ENCODE peak calls at places on chromosomes 1 and 21, in eight cellular contexts. One of them, this sample, is unnamed.

GRCh38 chr1:237867380-237867888 is 23.3 kb downstream of the ZP4 start:
- DNase-seq in AG20443: no peak
- DNase-seq in stimulated activated CD8-positive, alpha-beta memory T cell treated with anti-CD3 and anti-CD28 coated beads, Interleukin-4, amount 100 ng/mL, for 24 hours: no peak
- DNase-seq in CD4-positive, alpha-beta T cell: no peak
- DNase-seq in activated CD4-positive, alpha-beta T cell treated with anti-CD3 and anti-CD28 coated beads for 36 hours: no peak
- DNase-seq in D341Med: no peak
- DNase-seq in heart left ventricle: no peak
- DNase-seq in G401: no peak
- DNase-seq in this sample: no peak

GRCh38 chr1:169511339-169512028 is 25.7 kb upstream of the SLC19A2 start:
- DNase-seq in AG20443: peak
- DNase-seq in G401: no peak
- DNase-seq in stimulated activated CD8-positive, alpha-beta memory T cell treated with anti-CD3 and anti-CD28 coated beads, Interleukin-4, amount 100 ng/mL, for 24 hours: no peak
- DNase-seq in CD4-positive, alpha-beta T cell: no peak
- DNase-seq in D341Med: no peak
- DNase-seq in heart left ventricle: peak
- DNase-seq in activated CD4-positive, alpha-beta T cell treated with anti-CD3 and anti-CD28 coated beads for 36 hours: no peak
- DNase-seq in this sample: no peak

GRCh38 chr1:224067207-224067606 is 46.7 kb upstream of the FBXO28 start:
- DNase-seq in D341Med: no peak
- DNase-seq in AG20443: no peak
- DNase-seq in heart left ventricle: no peak
- DNase-seq in stimulated activated CD8-positive, alpha-beta memory T cell treated with anti-CD3 and anti-CD28 coated beads, Interleukin-4, amount 100 ng/mL, for 24 hours: no peak
- DNase-seq in CD4-positive, alpha-beta T cell: no peak
- DNase-seq in activated CD4-positive, alpha-beta T cell treated with anti-CD3 and anti-CD28 coated beads for 36 hours: no peak
- DNase-seq in G401: no peak
- DNase-seq in this sample: no peak

GRCh38 chr21:39556176-39556575 is 56.6 kb upstream of the B3GALT5 start:
- DNase-seq in activated CD4-positive, alpha-beta T cell treated with anti-CD3 and anti-CD28 coated beads for 36 hours: no peak
- DNase-seq in stimulated activated CD8-positive, alpha-beta memory T cell treated with anti-CD3 and anti-CD28 coated beads, Interleukin-4, amount 100 ng/mL, for 24 hours: no peak
- DNase-seq in D341Med: no peak
- DNase-seq in AG20443: no peak
- DNase-seq in heart left ventricle: no peak
- DNase-seq in CD4-positive, alpha-beta T cell: no peak
- DNase-seq in G401: no peak
- DNase-seq in this sample: no peak

GRCh38 chr1:209705033-209705589 is 465 bp downstream of the HSD11B1 start:
- DNase-seq in activated CD4-positive, alpha-beta T cell treated with anti-CD3 and anti-CD28 coated beads for 36 hours: no peak
- DNase-seq in D341Med: no peak
- DNase-seq in AG20443: no peak
- DNase-seq in heart left ventricle: no peak
- DNase-seq in stimulated activated CD8-positive, alpha-beta memory T cell treated with anti-CD3 and anti-CD28 coated beads, Interleukin-4, amount 100 ng/mL, for 24 hours: no peak
- DNase-seq in G401: no peak
- DNase-seq in CD4-positive, alpha-beta T cell: no peak
- DNase-seq in this sample: no peak

GRCh38 chr1:29685387-29685786 is 449.1 kb downstream of the PTPRU start:
- DNase-seq in stimulated activated CD8-positive, alpha-beta memory T cell treated with anti-CD3 and anti-CD28 coated beads, Interleukin-4, amount 100 ng/mL, for 24 hours: no peak
- DNase-seq in AG20443: no peak
- DNase-seq in heart left ventricle: no peak
- DNase-seq in activated CD4-positive, alpha-beta T cell treated with anti-CD3 and anti-CD28 coated beads for 36 hours: no peak
- DNase-seq in G401: no peak
- DNase-seq in CD4-positive, alpha-beta T cell: no peak
- DNase-seq in D341Med: no peak
- DNase-seq in this sample: no peak

GRCh38 chr1:42765832-42766722 is 751 bp downstream of the P3H1 start:
- DNase-seq in stimulated activated CD8-positive, alpha-beta memory T cell treated with anti-CD3 and anti-CD28 coated beads, Interleukin-4, amount 100 ng/mL, for 24 hours: peak
- DNase-seq in heart left ventricle: peak
- DNase-seq in AG20443: peak
- DNase-seq in CD4-positive, alpha-beta T cell: no peak
- DNase-seq in activated CD4-positive, alpha-beta T cell treated with anti-CD3 and anti-CD28 coated beads for 36 hours: peak
- DNase-seq in D341Med: peak
- DNase-seq in G401: peak
- DNase-seq in this sample: peak

GRCh38 chr21:36910581-36911307 is 55.7 kb downstream of the HLCS start:
- DNase-seq in heart left ventricle: no peak
- DNase-seq in G401: no peak
- DNase-seq in AG20443: peak
- DNase-seq in activated CD4-positive, alpha-beta T cell treated with anti-CD3 and anti-CD28 coated beads for 36 hours: no peak
- DNase-seq in CD4-positive, alpha-beta T cell: no peak
- DNase-seq in D341Med: no peak
- DNase-seq in stimulated activated CD8-positive, alpha-beta memory T cell treated with anti-CD3 and anti-CD28 coated beads, Interleukin-4, amount 100 ng/mL, for 24 hours: no peak
- DNase-seq in this sample: no peak

GRCh38 chr1:67472056-67472455 is 41.9 kb upstream of the SERBP1 start:
- DNase-seq in AG20443: no peak
- DNase-seq in stimulated activated CD8-positive, alpha-beta memory T cell treated with anti-CD3 and anti-CD28 coated beads, Interleukin-4, amount 100 ng/mL, for 24 hours: no peak
- DNase-seq in activated CD4-positive, alpha-beta T cell treated with anti-CD3 and anti-CD28 coated beads for 36 hours: no peak
- DNase-seq in CD4-positive, alpha-beta T cell: no peak
- DNase-seq in D341Med: no peak
- DNase-seq in G401: no peak
- DNase-seq in heart left ventricle: no peak
- DNase-seq in this sample: no peak

GRCh38 chr1:248901578-248901977 is 4.5 kb upstream of the PGBD2 start:
- DNase-seq in activated CD4-positive, alpha-beta T cell treated with anti-CD3 and anti-CD28 coated beads for 36 hours: no peak
- DNase-seq in D341Med: no peak
- DNase-seq in G401: no peak
- DNase-seq in heart left ventricle: no peak
- DNase-seq in CD4-positive, alpha-beta T cell: no peak
- DNase-seq in stimulated activated CD8-positive, alpha-beta memory T cell treated with anti-CD3 and anti-CD28 coated beads, Interleukin-4, amount 100 ng/mL, for 24 hours: no peak
- DNase-seq in AG20443: no peak
- DNase-seq in this sample: no peak

GRCh38 chr1:25768999-25769398 is 31.0 kb upstream of the SELENON start:
- DNase-seq in activated CD4-positive, alpha-beta T cell treated with anti-CD3 and anti-CD28 coated beads for 36 hours: no peak
- DNase-seq in stimulated activated CD8-positive, alpha-beta memory T cell treated with anti-CD3 and anti-CD28 coated beads, Interleukin-4, amount 100 ng/mL, for 24 hours: no peak
- DNase-seq in AG20443: no peak
- DNase-seq in G401: no peak
- DNase-seq in CD4-positive, alpha-beta T cell: no peak
- DNase-seq in D341Med: no peak
- DNase-seq in heart left ventricle: no peak
- DNase-seq in this sample: no peak

GRCh38 chr21:29443398-29444010 is 144.8 kb downstream of the BACH1 start:
- DNase-seq in stimulated activated CD8-positive, alpha-beta memory T cell treated with anti-CD3 and anti-CD28 coated beads, Interleukin-4, amount 100 ng/mL, for 24 hours: no peak
- DNase-seq in G401: no peak
- DNase-seq in activated CD4-positive, alpha-beta T cell treated with anti-CD3 and anti-CD28 coated beads for 36 hours: no peak
- DNase-seq in heart left ventricle: no peak
- DNase-seq in AG20443: no peak
- DNase-seq in CD4-positive, alpha-beta T cell: no peak
- DNase-seq in D341Med: no peak
- DNase-seq in this sample: no peak

GRCh38 chr1:201282931-201283829 is at the start of gene PKP1:
- DNase-seq in CD4-positive, alpha-beta T cell: no peak
- DNase-seq in G401: no peak
- DNase-seq in activated CD4-positive, alpha-beta T cell treated with anti-CD3 and anti-CD28 coated beads for 36 hours: peak
- DNase-seq in AG20443: peak
- DNase-seq in stimulated activated CD8-positive, alpha-beta memory T cell treated with anti-CD3 and anti-CD28 coated beads, Interleukin-4, amount 100 ng/mL, for 24 hours: peak
- DNase-seq in heart left ventricle: no peak
- DNase-seq in D341Med: no peak
- DNase-seq in this sample: no peak

GRCh38 chr21:41269535-41269934 is 47.1 kb upstream of the FAM3B start:
- DNase-seq in activated CD4-positive, alpha-beta T cell treated with anti-CD3 and anti-CD28 coated beads for 36 hours: no peak
- DNase-seq in stimulated activated CD8-positive, alpha-beta memory T cell treated with anti-CD3 and anti-CD28 coated beads, Interleukin-4, amount 100 ng/mL, for 24 hours: no peak
- DNase-seq in CD4-positive, alpha-beta T cell: no peak
- DNase-seq in heart left ventricle: no peak
- DNase-seq in AG20443: no peak
- DNase-seq in G401: no peak
- DNase-seq in D341Med: no peak
- DNase-seq in this sample: no peak

GRCh38 chr1:20726932-20727745 is 5.4 kb downstream of the SH2D5 start:
- DNase-seq in heart left ventricle: no peak
- DNase-seq in activated CD4-positive, alpha-beta T cell treated with anti-CD3 and anti-CD28 coated beads for 36 hours: no peak
- DNase-seq in AG20443: no peak
- DNase-seq in D341Med: no peak
- DNase-seq in CD4-positive, alpha-beta T cell: no peak
- DNase-seq in stimulated activated CD8-positive, alpha-beta memory T cell treated with anti-CD3 and anti-CD28 coated beads, Interleukin-4, amount 100 ng/mL, for 24 hours: no peak
- DNase-seq in G401: no peak
- DNase-seq in this sample: no peak

GRCh38 chr1:24914226-24915069 is 15.6 kb downstream of the RUNX3 start:
- DNase-seq in stimulated activated CD8-positive, alpha-beta memory T cell treated with anti-CD3 and anti-CD28 coated beads, Interleukin-4, amount 100 ng/mL, for 24 hours: no peak
- DNase-seq in G401: no peak
- DNase-seq in AG20443: peak
- DNase-seq in heart left ventricle: no peak
- DNase-seq in D341Med: no peak
- DNase-seq in activated CD4-positive, alpha-beta T cell treated with anti-CD3 and anti-CD28 coated beads for 36 hours: no peak
- DNase-seq in CD4-positive, alpha-beta T cell: no peak
- DNase-seq in this sample: no peak

GRCh38 chr1:79695133-79695532 is 688.6 kb upstream of the ADGRL4 start:
- DNase-seq in CD4-positive, alpha-beta T cell: no peak
- DNase-seq in AG20443: no peak
- DNase-seq in G401: no peak
- DNase-seq in heart left ventricle: no peak
- DNase-seq in stimulated activated CD8-positive, alpha-beta memory T cell treated with anti-CD3 and anti-CD28 coated beads, Interleukin-4, amount 100 ng/mL, for 24 hours: no peak
- DNase-seq in activated CD4-positive, alpha-beta T cell treated with anti-CD3 and anti-CD28 coated beads for 36 hours: no peak
- DNase-seq in D341Med: no peak
- DNase-seq in this sample: no peak

GRCh38 chr1:201406831-201407406 is 7.8 kb upstream of the LAD1 start:
- DNase-seq in D341Med: no peak
- DNase-seq in CD4-positive, alpha-beta T cell: no peak
- DNase-seq in G401: no peak
- DNase-seq in heart left ventricle: no peak
- DNase-seq in activated CD4-positive, alpha-beta T cell treated with anti-CD3 and anti-CD28 coated beads for 36 hours: no peak
- DNase-seq in AG20443: no peak
- DNase-seq in stimulated activated CD8-positive, alpha-beta memory T cell treated with anti-CD3 and anti-CD28 coated beads, Interleukin-4, amount 100 ng/mL, for 24 hours: no peak
- DNase-seq in this sample: no peak

GRCh38 chr1:202154766-202155477 is 5.5 kb downstream of the PTPN7 start:
- DNase-seq in D341Med: peak
- DNase-seq in heart left ventricle: no peak
- DNase-seq in CD4-positive, alpha-beta T cell: no peak
- DNase-seq in activated CD4-positive, alpha-beta T cell treated with anti-CD3 and anti-CD28 coated beads for 36 hours: peak
- DNase-seq in G401: peak
- DNase-seq in stimulated activated CD8-positive, alpha-beta memory T cell treated with anti-CD3 and anti-CD28 coated beads, Interleukin-4, amount 100 ng/mL, for 24 hours: no peak
- DNase-seq in AG20443: peak
- DNase-seq in this sample: no peak

GRCh38 chr1:165255226-165255625 is 101.3 kb downstream of the LMX1A start:
- DNase-seq in G401: no peak
- DNase-seq in AG20443: no peak
- DNase-seq in D341Med: no peak
- DNase-seq in activated CD4-positive, alpha-beta T cell treated with anti-CD3 and anti-CD28 coated beads for 36 hours: no peak
- DNase-seq in CD4-positive, alpha-beta T cell: no peak
- DNase-seq in heart left ventricle: no peak
- DNase-seq in stimulated activated CD8-positive, alpha-beta memory T cell treated with anti-CD3 and anti-CD28 coated beads, Interleukin-4, amount 100 ng/mL, for 24 hours: no peak
- DNase-seq in this sample: no peak

GRCh38 chr1:110150330-110151174 is at the start of gene SLC6A17:
- DNase-seq in G401: peak
- DNase-seq in heart left ventricle: no peak
- DNase-seq in activated CD4-positive, alpha-beta T cell treated with anti-CD3 and anti-CD28 coated beads for 36 hours: peak
- DNase-seq in D341Med: peak
- DNase-seq in AG20443: peak
- DNase-seq in CD4-positive, alpha-beta T cell: no peak
- DNase-seq in stimulated activated CD8-positive, alpha-beta memory T cell treated with anti-CD3 and anti-CD28 coated beads, Interleukin-4, amount 100 ng/mL, for 24 hours: peak
- DNase-seq in this sample: no peak

GRCh38 chr1:24910751-24911650 is 19.1 kb downstream of the RUNX3 start:
- DNase-seq in AG20443: peak
- DNase-seq in activated CD4-positive, alpha-beta T cell treated with anti-CD3 and anti-CD28 coated beads for 36 hours: peak
- DNase-seq in CD4-positive, alpha-beta T cell: peak
- DNase-seq in G401: peak
- DNase-seq in heart left ventricle: no peak
- DNase-seq in D341Med: no peak
- DNase-seq in stimulated activated CD8-positive, alpha-beta memory T cell treated with anti-CD3 and anti-CD28 coated beads, Interleukin-4, amount 100 ng/mL, for 24 hours: peak
- DNase-seq in this sample: peak

GRCh38 chr1:238281418-238281817 is 390.7 kb upstream of the ZP4 start:
- DNase-seq in D341Med: no peak
- DNase-seq in AG20443: no peak
- DNase-seq in activated CD4-positive, alpha-beta T cell treated with anti-CD3 and anti-CD28 coated beads for 36 hours: no peak
- DNase-seq in heart left ventricle: no peak
- DNase-seq in CD4-positive, alpha-beta T cell: no peak
- DNase-seq in stimulated activated CD8-positive, alpha-beta memory T cell treated with anti-CD3 and anti-CD28 coated beads, Interleukin-4, amount 100 ng/mL, for 24 hours: no peak
- DNase-seq in G401: no peak
- DNase-seq in this sample: no peak

GRCh38 chr1:109312246-109312645 is 5.4 kb upstream of the MYBPHL start:
- DNase-seq in stimulated activated CD8-positive, alpha-beta memory T cell treated with anti-CD3 and anti-CD28 coated beads, Interleukin-4, amount 100 ng/mL, for 24 hours: no peak
- DNase-seq in D341Med: no peak
- DNase-seq in G401: no peak
- DNase-seq in AG20443: no peak
- DNase-seq in activated CD4-positive, alpha-beta T cell treated with anti-CD3 and anti-CD28 coated beads for 36 hours: no peak
- DNase-seq in heart left ventricle: no peak
- DNase-seq in CD4-positive, alpha-beta T cell: no peak
- DNase-seq in this sample: no peak

GRCh38 chr1:100907887-100908286 is 12.0 kb downstream of the SLC30A7 start:
- DNase-seq in activated CD4-positive, alpha-beta T cell treated with anti-CD3 and anti-CD28 coated beads for 36 hours: no peak
- DNase-seq in AG20443: no peak
- DNase-seq in heart left ventricle: no peak
- DNase-seq in CD4-positive, alpha-beta T cell: no peak
- DNase-seq in D341Med: no peak
- DNase-seq in stimulated activated CD8-positive, alpha-beta memory T cell treated with anti-CD3 and anti-CD28 coated beads, Interleukin-4, amount 100 ng/mL, for 24 hours: no peak
- DNase-seq in G401: no peak
- DNase-seq in this sample: no peak

GRCh38 chr1:85940621-85941306 is 215.8 kb downstream of the COL24A1 start:
- DNase-seq in heart left ventricle: no peak
- DNase-seq in activated CD4-positive, alpha-beta T cell treated with anti-CD3 and anti-CD28 coated beads for 36 hours: no peak
- DNase-seq in D341Med: no peak
- DNase-seq in G401: no peak
- DNase-seq in CD4-positive, alpha-beta T cell: no peak
- DNase-seq in AG20443: peak
- DNase-seq in stimulated activated CD8-positive, alpha-beta memory T cell treated with anti-CD3 and anti-CD28 coated beads, Interleukin-4, amount 100 ng/mL, for 24 hours: no peak
- DNase-seq in this sample: no peak

GRCh38 chr1:242025681-242026080 is 26.8 kb upstream of the MAP1LC3C start:
- DNase-seq in G401: no peak
- DNase-seq in activated CD4-positive, alpha-beta T cell treated with anti-CD3 and anti-CD28 coated beads for 36 hours: no peak
- DNase-seq in heart left ventricle: no peak
- DNase-seq in CD4-positive, alpha-beta T cell: no peak
- DNase-seq in AG20443: no peak
- DNase-seq in stimulated activated CD8-positive, alpha-beta memory T cell treated with anti-CD3 and anti-CD28 coated beads, Interleukin-4, amount 100 ng/mL, for 24 hours: no peak
- DNase-seq in D341Med: no peak
- DNase-seq in this sample: no peak

GRCh38 chr1:1055841-1056736 is 18.0 kb downstream of the RNF223 start:
- DNase-seq in heart left ventricle: no peak
- DNase-seq in CD4-positive, alpha-beta T cell: no peak
- DNase-seq in activated CD4-positive, alpha-beta T cell treated with anti-CD3 and anti-CD28 coated beads for 36 hours: no peak
- DNase-seq in G401: no peak
- DNase-seq in stimulated activated CD8-positive, alpha-beta memory T cell treated with anti-CD3 and anti-CD28 coated beads, Interleukin-4, amount 100 ng/mL, for 24 hours: no peak
- DNase-seq in D341Med: no peak
- DNase-seq in AG20443: no peak
- DNase-seq in this sample: no peak

GRCh38 chr1:206714331-206715058 is 29.8 kb downstream of the MAPKAPK2 start:
- DNase-seq in D341Med: no peak
- DNase-seq in G401: peak
- DNase-seq in heart left ventricle: no peak
- DNase-seq in CD4-positive, alpha-beta T cell: no peak
- DNase-seq in stimulated activated CD8-positive, alpha-beta memory T cell treated with anti-CD3 and anti-CD28 coated beads, Interleukin-4, amount 100 ng/mL, for 24 hours: no peak
- DNase-seq in activated CD4-positive, alpha-beta T cell treated with anti-CD3 and anti-CD28 coated beads for 36 hours: no peak
- DNase-seq in AG20443: peak
- DNase-seq in this sample: no peak

GRCh38 chr21:45972716-45973474 is 8.7 kb upstream of the COL6A1 start:
- DNase-seq in AG20443: peak
- DNase-seq in stimulated activated CD8-positive, alpha-beta memory T cell treated with anti-CD3 and anti-CD28 coated beads, Interleukin-4, amount 100 ng/mL, for 24 hours: no peak
- DNase-seq in heart left ventricle: peak
- DNase-seq in D341Med: peak
- DNase-seq in activated CD4-positive, alpha-beta T cell treated with anti-CD3 and anti-CD28 coated beads for 36 hours: peak
- DNase-seq in CD4-positive, alpha-beta T cell: no peak
- DNase-seq in G401: no peak
- DNase-seq in this sample: no peak

GRCh38 chr1:77468556-77468955 is 186.7 kb downstream of the AK5 start:
- DNase-seq in heart left ventricle: no peak
- DNase-seq in CD4-positive, alpha-beta T cell: no peak
- DNase-seq in AG20443: no peak
- DNase-seq in activated CD4-positive, alpha-beta T cell treated with anti-CD3 and anti-CD28 coated beads for 36 hours: no peak
- DNase-seq in stimulated activated CD8-positive, alpha-beta memory T cell treated with anti-CD3 and anti-CD28 coated beads, Interleukin-4, amount 100 ng/mL, for 24 hours: no peak
- DNase-seq in G401: no peak
- DNase-seq in D341Med: no peak
- DNase-seq in this sample: no peak

GRCh38 chr1:59499956-59500569 is 203.2 kb downstream of the FGGY start:
- DNase-seq in D341Med: no peak
- DNase-seq in stimulated activated CD8-positive, alpha-beta memory T cell treated with anti-CD3 and anti-CD28 coated beads, Interleukin-4, amount 100 ng/mL, for 24 hours: no peak
- DNase-seq in activated CD4-positive, alpha-beta T cell treated with anti-CD3 and anti-CD28 coated beads for 36 hours: no peak
- DNase-seq in G401: no peak
- DNase-seq in AG20443: no peak
- DNase-seq in CD4-positive, alpha-beta T cell: no peak
- DNase-seq in heart left ventricle: no peak
- DNase-seq in this sample: no peak

GRCh38 chr1:227192163-227192562 is 126.1 kb downstream of the CDC42BPA start:
- DNase-seq in D341Med: no peak
- DNase-seq in stimulated activated CD8-positive, alpha-beta memory T cell treated with anti-CD3 and anti-CD28 coated beads, Interleukin-4, amount 100 ng/mL, for 24 hours: no peak
- DNase-seq in activated CD4-positive, alpha-beta T cell treated with anti-CD3 and anti-CD28 coated beads for 36 hours: peak
- DNase-seq in CD4-positive, alpha-beta T cell: no peak
- DNase-seq in AG20443: peak
- DNase-seq in heart left ventricle: no peak
- DNase-seq in G401: peak
- DNase-seq in this sample: no peak

GRCh38 chr1:44842763-44843655 is at the start of gene PTCH2:
- DNase-seq in stimulated activated CD8-positive, alpha-beta memory T cell treated with anti-CD3 and anti-CD28 coated beads, Interleukin-4, amount 100 ng/mL, for 24 hours: no peak
- DNase-seq in CD4-positive, alpha-beta T cell: no peak
- DNase-seq in D341Med: peak
- DNase-seq in activated CD4-positive, alpha-beta T cell treated with anti-CD3 and anti-CD28 coated beads for 36 hours: peak
- DNase-seq in heart left ventricle: peak
- DNase-seq in G401: peak
- DNase-seq in AG20443: peak
- DNase-seq in this sample: peak

This sample was measured in naive thymus-derived CD8-positive, alpha-beta T cell.